ENCODE peak calls at places on chromosomes 11 and 22, in eight cellular contexts. X, S, A, O, P, D, R and W are unnamed samples. For H3K9me3, the result is how much of the 10 kb centered on the place peaks cover.

GRCh38 chr11:126072821-126073594 is 10.3 kb upstream of the CDON start:
- DNase-seq in O (peak), D (no peak), X (no peak), P (no peak), R (no peak), A (no peak), S (no peak), W (peak)

GRCh38 chr22:43827926-43828710 is 16.0 kb upstream of the EFCAB6 start:
- DNase-seq in X (no peak), R (no peak), O (no peak), S (no peak), P (no peak), A (no peak), D (peak), W (no peak)

GRCh38 chr11:126988655-126989054 is 11.9 kb downstream of the KIRREL3 start:
- DNase-seq in D (no peak), R (no peak), P (no peak), S (no peak), A (no peak), O (no peak), X (no peak), W (no peak)

GRCh38 chr22:38712496-38713207 is 6.9 kb downstream of the GTPBP1 start:
- DNase-seq in D (no peak), X (no peak), R (no peak), O (no peak), S (no peak), A (no peak), P (no peak), W (no peak)

GRCh38 chr22:35452351-35452781 is 52.4 kb downstream of the MCM5 start:
- DNase-seq in S (peak), X (no peak), R (no peak), D (peak), A (no peak), O (no peak), P (no peak), W (no peak)

GRCh38 chr11:69535928-69536327 is 54.5 kb downstream of the LINC01488 start:
- DNase-seq in O (no peak), D (no peak), S (no peak), A (no peak), P (no peak), X (no peak), R (no peak), W (no peak)

GRCh38 chr11:45180158-45180887 is 33.9 kb downstream of the PRDM11 start:
- DNase-seq in D (peak), R (peak), X (peak), O (peak), A (peak), S (peak), P (peak), W (peak)

GRCh38 chr22:37802310-37803194 is 5.2 kb upstream of the GCAT start:
- DNase-seq in R (no peak), D (peak), X (no peak), P (peak), A (peak), O (peak), S (peak), W (peak)

GRCh38 chr11:69303427-69303826 is 9.5 kb downstream of the MYEOV start:
- DNase-seq in S (no peak), X (no peak), A (no peak), D (no peak), O (no peak), R (no peak), P (no peak), W (no peak)

GRCh38 chr11:87879118-87879517 is 296.1 kb downstream of the RAB38 start:
- DNase-seq in D (no peak), R (no peak), S (no peak), P (no peak), X (no peak), A (no peak), O (no peak), W (peak)

GRCh38 chr11:121741954-121742361 is 289.2 kb upstream of the SORL1-AS1 start:
- DNase-seq in X (no peak), R (no peak), S (no peak), A (peak), D (no peak), P (peak), O (peak), W (no peak)

GRCh38 chr11:79121351-79121750 is 319.5 kb downstream of the TENM4 start:
- DNase-seq in O (peak), P (no peak), D (no peak), X (no peak), S (no peak), A (no peak), R (no peak), W (no peak)

GRCh38 chr22:47476226-47476625 is 713.8 kb downstream of the TBC1D22A start:
- DNase-seq in S (no peak), P (no peak), R (no peak), O (no peak), X (no peak), D (no peak), A (no peak), W (no peak)

GRCh38 chr11:62577046-62577708 is 3.5 kb upstream of the EEF1G start:
- DNase-seq in A (no peak), S (no peak), D (no peak), R (no peak), P (no peak), X (no peak), O (no peak), W (no peak)

GRCh38 chr11:57668467-57668890 is 565 bp downstream of the ZDHHC5 start:
- DNase-seq in X (no peak), A (no peak), O (no peak), R (no peak), P (no peak), S (no peak), D (no peak), W (peak)

GRCh38 chr11:107683807-107684206 is 28.0 kb downstream of the SLN start:
- DNase-seq in R (peak), D (no peak), A (no peak), O (no peak), P (no peak), X (peak), S (no peak), W (peak)

GRCh38 chr11:131297441-131297840 is 73.0 kb upstream of the NTM start:
- DNase-seq in A (no peak), O (no peak), D (no peak), R (no peak), P (no peak), S (no peak), X (no peak), W (no peak)

GRCh38 chr22:43171607-43172006 is 15.3 kb downstream of the TTLL12 start:
- DNase-seq in D (peak), O (no peak), X (no peak), A (no peak), P (no peak), R (no peak), S (no peak), W (no peak)

GRCh38 chr11:103907548-103908455 is 128.6 kb upstream of the DDI1 start:
- DNase-seq in X (no peak), S (no peak), O (peak), D (no peak), R (no peak), P (no peak), A (no peak), W (peak)

GRCh38 chr11:518463-519202 is 11.6 kb upstream of the RNH1 start:
- DNase-seq in D (peak), X (peak), R (peak), S (peak), P (peak), O (peak), A (peak), W (peak)

GRCh38 chr22:41565403-41566054 is 4.7 kb downstream of the CSDC2 start:
- DNase-seq in R (peak), S (no peak), A (peak), D (no peak), O (peak), P (no peak), X (peak), W (peak)

GRCh38 chr11:36253238-36253637 is 36.0 kb downstream of the COMMD9 start:
- DNase-seq in P (no peak), S (no peak), R (no peak), A (no peak), D (no peak), O (no peak), X (no peak), W (no peak)

GRCh38 chr11:108494182-108494581 is 4.0 kb downstream of the POGLUT3 start:
- DNase-seq in R (no peak), P (no peak), D (no peak), A (no peak), S (no peak), X (no peak), O (no peak), W (no peak)

GRCh38 chr11:31974737-31975136 is 116.1 kb upstream of the RCN1 start:
- DNase-seq in O (peak), S (no peak), D (no peak), R (peak), X (no peak), A (no peak), P (no peak), W (peak)

GRCh38 chr22:46749682-46750529 is 11.9 kb upstream of the CERK start:
- DNase-seq in P (no peak), D (no peak), S (no peak), X (no peak), O (no peak), A (no peak), R (no peak), W (no peak)

GRCh38 chr11:73233704-73234402 is 15.8 kb downstream of the P2RY2 start:
- DNase-seq in R (no peak), P (no peak), S (no peak), A (no peak), X (no peak), D (no peak), O (no peak), W (no peak)

GRCh38 chr11:125494987-125495725 is 909 bp downstream of the FEZ1 start:
- DNase-seq in A (peak), D (no peak), P (peak), O (peak), S (peak), X (peak), R (no peak), W (no peak)

GRCh38 chr11:84788220-84788619 is 838.9 kb downstream of the DLG2 start:
- DNase-seq in D (no peak), R (no peak), O (peak), S (no peak), A (no peak), P (no peak), X (no peak), W (peak)

GRCh38 chr22:49951001-49951677 is 9.4 kb upstream of the PIM3 start:
- DNase-seq in X (no peak), O (no peak), P (no peak), D (peak), R (no peak), A (no peak), S (peak), W (peak)

GRCh38 chr11:612201-612960 is 3.4 kb downstream of the IRF7 start:
- DNase-seq in S (peak), X (peak), R (peak), D (peak), P (no peak), O (no peak), A (peak), W (peak)

GRCh38 chr11:127470485-127470884 is 469.9 kb upstream of the KIRREL3 start:
- DNase-seq in D (no peak), X (no peak), R (no peak), O (no peak), A (no peak), S (no peak), P (no peak), W (peak)

GRCh38 chr11:422249-422656 is 7.5 kb upstream of the SIGIRR start:
- DNase-seq in A (no peak), O (no peak), S (no peak), X (no peak), D (no peak), R (no peak), P (no peak), W (no peak)

GRCh38 chr11:71139516-71140205 is 112.7 kb downstream of the SHANK2 start:
- DNase-seq in X (no peak), P (peak), A (no peak), R (no peak), O (peak), S (peak), D (peak), W (no peak)

GRCh38 chr22:50531546-50532352 is 1.9 kb upstream of the TYMP start:
- DNase-seq in O (peak), D (peak), S (peak), A (peak), P (peak), X (no peak), R (no peak), W (peak)

GRCh38 chr11:44634401-44635281 is 69.2 kb downstream of the CD82 start:
- DNase-seq in X (peak), R (peak), D (peak), A (peak), P (peak), S (no peak), O (peak), W (peak)

GRCh38 chr22:46587492-46588278 is 32.5 kb upstream of the GRAMD4 start:
- DNase-seq in R (no peak), D (no peak), P (peak), X (no peak), A (no peak), O (no peak), S (peak), W (no peak)

GRCh38 chr11:32224580-32224979 is 133.7 kb downstream of the RCN1 start:
- DNase-seq in R (no peak), P (no peak), O (no peak), D (no peak), X (no peak), A (no peak), S (no peak), W (no peak)

GRCh38 chr11:50080256-50080655 is 47.6 kb downstream of the OR4C45 start:
- DNase-seq in X (no peak), D (no peak), P (no peak), S (no peak), R (no peak), A (no peak), O (no peak), W (no peak)
- H3K9me3 ChIP-seq in X (under half), D (under half), P (under half), S (under half), R (under half), A (under half), O (under half), W (under half)

GRCh38 chr22:31308181-31308580 is 15.9 kb upstream of the PIK3IP1 start:
- DNase-seq in X (no peak), R (no peak), A (no peak), O (no peak), D (no peak), S (no peak), P (no peak), W (no peak)
- H3K4me3 ChIP-seq in X (no peak), R (no peak), A (no peak), O (no peak), D (no peak), S (no peak), P (no peak), W (no peak)

GRCh38 chr11:110529043-110529442 is 99.3 kb downstream of the FDX1 start:
- DNase-seq in P (no peak), S (no peak), R (peak), O (no peak), X (no peak), D (no peak), A (no peak), W (peak)
- H3K9me3 ChIP-seq in P (under half), S (under half), R (under half), O (under half), X (under half), D (under half), A (under half), W (under half)

GRCh38 chr11:76688146-76688545 is 17.6 kb upstream of the LRRC32 start:
- DNase-seq in D (no peak), O (no peak), A (no peak), R (no peak), P (no peak), S (no peak), X (no peak), W (no peak)

GRCh38 chr11:76684470-76684869 is 13.9 kb upstream of the LRRC32 start:
- DNase-seq in S (no peak), D (no peak), X (no peak), P (no peak), A (no peak), R (no peak), O (no peak), W (no peak)

GRCh38 chr11:76685841-76686240 is 15.3 kb upstream of the LRRC32 start:
- DNase-seq in A (no peak), D (no peak), O (no peak), P (no peak), S (no peak), R (no peak), X (no peak), W (no peak)

GRCh38 chr11:76685237-76685636 is 14.7 kb upstream of the LRRC32 start:
- DNase-seq in X (no peak), O (no peak), D (no peak), S (no peak), A (no peak), P (no peak), R (no peak), W (no peak)

GRCh38 chr11:76686261-76687079 is 15.9 kb upstream of the LRRC32 start:
- DNase-seq in A (no peak), R (no peak), O (no peak), D (no peak), S (no peak), P (no peak), X (no peak), W (no peak)
- H3K4me3 ChIP-seq in A (no peak), R (no peak), O (no peak), D (no peak), S (no peak), P (no peak), X (no peak), W (no peak)

GRCh38 chr22:48500481-48501230 is 1327.0 kb downstream of the BRD1 start:
- DNase-seq in S (peak), A (no peak), O (peak), D (no peak), X (no peak), R (no peak), P (no peak), W (no peak)
- H3K9me3 ChIP-seq in S (under half), A (under half), O (under half), D (under half), X (under half), R (under half), P (under half), W (under half)

DNA sequence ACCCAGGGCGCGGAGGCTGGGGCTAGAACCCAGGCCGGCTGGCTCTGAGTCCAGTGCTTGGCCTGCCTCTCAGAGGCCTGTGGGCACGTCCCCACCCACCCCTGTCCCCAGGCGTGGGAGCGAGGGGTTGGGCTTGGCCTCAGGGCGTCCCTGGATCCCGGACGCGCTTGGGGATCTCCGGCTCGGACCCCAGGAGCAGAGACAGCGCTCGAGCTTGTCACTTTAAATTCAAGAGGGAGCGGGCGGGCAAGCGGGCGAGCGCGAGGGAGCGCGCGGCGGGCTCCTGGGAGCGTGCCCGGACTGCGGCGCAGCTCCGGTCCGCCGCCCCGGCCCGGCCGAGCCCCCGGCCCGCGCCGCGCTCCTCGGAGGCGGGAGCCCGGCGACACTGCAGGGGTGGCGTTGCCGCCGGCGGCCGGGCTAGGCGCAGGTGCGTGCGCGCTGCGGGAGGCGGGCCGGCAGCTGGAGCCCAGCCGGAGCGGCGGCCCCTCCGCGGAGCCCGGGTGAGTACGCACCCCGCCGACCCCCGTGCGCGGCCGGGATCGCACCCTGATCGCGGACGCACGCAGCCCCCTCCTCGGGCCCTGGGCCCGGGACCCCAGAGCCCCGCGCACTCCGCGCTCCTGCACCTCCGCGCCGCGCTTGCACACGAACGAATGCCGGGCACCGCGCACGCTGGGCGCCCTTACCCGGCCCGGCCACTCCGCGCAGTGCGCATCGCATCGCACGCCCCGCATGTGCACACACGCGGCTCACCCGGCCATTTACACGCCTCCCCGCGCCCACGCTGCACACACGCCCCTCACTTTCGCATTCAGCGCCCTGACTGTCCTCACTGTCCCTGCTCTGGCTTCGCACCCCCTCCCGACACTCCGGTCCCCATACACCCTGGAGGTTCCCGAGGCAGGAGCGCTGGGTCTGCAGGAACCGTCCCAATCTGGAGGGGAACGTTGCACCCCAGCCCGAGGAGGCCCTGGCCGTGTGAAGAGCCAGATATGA is at the start of gene SYT12:
- DNase-seq in S (peak), X (peak), D (no peak), O (peak), A (no peak), R (no peak), P (no peak), W (peak)
- H3K4me3 ChIP-seq in S (peak), X (peak), D (peak), O (no peak), A (peak), R (peak), P (peak), W (peak)

DNA sequence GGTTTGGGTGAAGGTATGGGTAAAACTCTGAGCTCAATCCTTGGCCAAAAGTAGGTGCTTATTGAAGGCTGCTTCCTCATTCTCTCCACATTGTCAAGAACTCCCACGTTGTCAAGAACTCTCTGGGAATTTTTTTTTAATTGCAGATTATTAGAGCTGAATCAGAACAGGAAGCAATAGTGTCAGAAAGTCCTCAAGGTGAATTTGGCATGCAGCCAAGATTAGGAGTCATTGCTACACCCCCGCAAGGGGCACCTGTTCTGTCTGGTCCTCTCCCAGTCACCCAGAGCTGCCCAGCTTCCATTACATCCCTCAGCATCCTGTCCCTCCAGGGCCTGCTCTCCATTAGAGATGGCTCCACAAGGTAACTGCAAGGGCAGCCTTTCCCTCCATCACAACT is 996.5 kb downstream of the OPCML start:
- DNase-seq in S (no peak), X (no peak), D (no peak), O (no peak), R (no peak), P (no peak), A (no peak), W (no peak)
- H3K9me3 ChIP-seq in S (under half), X (under half), D (under half), O (under half), R (under half), P (under half), A (under half), W (under half)

DNA sequence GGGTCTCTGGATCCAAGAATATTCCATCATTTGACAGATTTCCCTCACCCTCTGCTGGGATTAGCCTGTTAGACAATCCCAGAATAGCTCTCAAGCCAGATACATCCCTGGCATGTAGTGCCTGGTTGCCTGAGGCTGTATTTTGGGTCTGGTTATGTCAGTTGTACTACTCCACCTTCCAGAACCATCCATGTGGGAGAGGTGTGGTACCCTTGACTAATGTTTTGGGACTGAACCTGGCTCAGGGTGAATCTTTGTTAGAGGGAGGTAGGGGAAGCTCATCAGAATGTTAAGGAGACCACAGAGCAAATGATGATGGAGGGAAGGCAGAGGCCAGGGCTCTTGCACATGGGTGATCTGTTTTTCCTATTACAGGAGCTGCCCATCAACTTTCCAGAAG is 5.2 kb downstream of the C11orf52 start:
- DNase-seq in O (no peak), R (no peak), A (no peak), P (no peak), D (no peak), S (no peak), X (no peak), W (no peak)
- H3K4me3 ChIP-seq in O (no peak), R (no peak), A (peak), P (peak), D (no peak), S (no peak), X (no peak), W (no peak)